ENCODE peak calls at places on chromosome 9, in eight cellular contexts. P is fibroblast of lung; B is effector memory CD4-positive, alpha-beta T cell; Q is neural progenitor cell; C is cardiac fibroblast; A is body of pancreas; M is left ventricle myocardium inferior; D is right atrium auricular region. U is an unnamed sample.

GRCh38 chr9:113593682-113594281 is 130.3 kb downstream of the RGS3 start:
- DNase-seq in P (peak; percentile 98), B (no peak), Q (peak; percentile 98), C (peak; percentile 98), A (peak; percentile 87), M (peak; percentile 95), D (peak; percentile 97), U (peak; percentile 83)

GRCh38 chr9:109499631-109500120 is 1.6 kb upstream of the PTPN3 start:
- DNase-seq in P (peak; percentile 43), B (no peak), Q (peak; percentile 71), C (peak; percentile 34), A (peak; percentile 83), M (peak; percentile 61), D (no peak), U (no peak)

GRCh38 chr9:114316605-114317230 is 6.2 kb upstream of the ORM1 start:
- DNase-seq in P (peak; percentile 33), B (no peak), Q (peak; percentile 68), C (no peak), A (peak; percentile 7), M (no peak), D (no peak), U (no peak)

GRCh38 chr9:82271099-82271498 is 282.5 kb downstream of the SPATA31D1 start:
- DNase-seq in P (peak; percentile 95), B (no peak), Q (no peak), C (peak; percentile 65), A (no peak), M (no peak), D (no peak), U (no peak)

GRCh38 chr9:16704489-16705111 is 165.9 kb downstream of the BNC2 start:
- DNase-seq in P (no peak), B (no peak), Q (peak; percentile 43), C (no peak), A (peak; percentile 20), M (peak; percentile 51), D (peak; percentile 79), U (no peak)

GRCh38 chr9:18543406-18543965 is 69.5 kb downstream of the ADAMTSL1 start:
- DNase-seq in P (peak; percentile 94), B (no peak), Q (no peak), C (peak; percentile 86), A (no peak), M (no peak), D (no peak), U (no peak)

GRCh38 chr9:14813336-14814020 is 90.9 kb upstream of the CER1 start:
- DNase-seq in P (peak; percentile 34), B (no peak), Q (no peak), C (peak; percentile 23), A (no peak), M (no peak), D (no peak), U (no peak)

GRCh38 chr9:12798066-12798770 is 23.4 kb downstream of the LURAP1L start:
- DNase-seq in P (no peak), B (no peak), Q (no peak), C (peak; percentile 45), A (no peak), M (no peak), D (no peak), U (no peak)

GRCh38 chr9:121296213-121297127 is 28.5 kb downstream of the GSN start:
- DNase-seq in P (no peak), B (no peak), Q (no peak), C (no peak), A (no peak), M (no peak), D (no peak), U (no peak)

GRCh38 chr9:120857902-120858301 is 15.2 kb upstream of the PSMD5 start:
- DNase-seq in P (no peak), B (no peak), Q (no peak), C (no peak), A (no peak), M (no peak), D (no peak), U (peak; percentile 56)

GRCh38 chr9:126347911-126348760 is 21.5 kb downstream of the MVB12B start:
- DNase-seq in P (no peak), B (no peak), Q (peak; percentile 84), C (no peak), A (no peak), M (no peak), D (no peak), U (no peak)

GRCh38 chr9:137406085-137406773 is 16.7 kb downstream of the EXD3 start:
- DNase-seq in P (no peak), B (no peak), Q (no peak), C (no peak), A (no peak), M (no peak), D (no peak), U (no peak)

GRCh38 chr9:121640076-121640475 is 11.4 kb upstream of the DAB2IP start:
- DNase-seq in P (peak; percentile 6), B (no peak), Q (peak; percentile 72), C (peak; percentile 14), A (peak; percentile 80), M (peak; percentile 65), D (no peak), U (no peak)

GRCh38 chr9:121636411-121636865 is 15.0 kb upstream of the DAB2IP start:
- DNase-seq in P (peak; percentile 36), B (no peak), Q (no peak), C (peak; percentile 51), A (no peak), M (no peak), D (no peak), U (peak; percentile 77)

GRCh38 chr9:75993434-75993833 is 103.0 kb downstream of the PCSK5 start:
- DNase-seq in P (peak; percentile 76), B (no peak), Q (no peak), C (peak; percentile 75), A (no peak), M (no peak), D (no peak), U (no peak)

GRCh38 chr9:21267806-21268657 is 28.2 kb upstream of the IFNA14 start:
- DNase-seq in P (no peak), B (no peak), Q (no peak), C (no peak), A (no peak), M (no peak), D (no peak), U (no peak)

GRCh38 chr9:38761334-38761733 is 41.4 kb upstream of the FAM240B start:
- DNase-seq in P (no peak), B (no peak), Q (peak; percentile 5), C (no peak), A (no peak), M (no peak), D (no peak), U (no peak)

GRCh38 chr9:137227853-137228514 is 682 bp downstream of the RNF224 start:
- DNase-seq in P (no peak), B (no peak), Q (no peak), C (no peak), A (no peak), M (no peak), D (no peak), U (no peak)

GRCh38 chr9:122370303-122370702 is 521 bp upstream of the PTGS1 start:
- DNase-seq in P (no peak), B (no peak), Q (no peak), C (no peak), A (no peak), M (no peak), D (no peak), U (no peak)

GRCh38 chr9:108245901-108246300 is 609.9 kb downstream of the ACTL7B start:
- DNase-seq in P (no peak), B (no peak), Q (no peak), C (no peak), A (no peak), M (no peak), D (no peak), U (no peak)

DNA sequence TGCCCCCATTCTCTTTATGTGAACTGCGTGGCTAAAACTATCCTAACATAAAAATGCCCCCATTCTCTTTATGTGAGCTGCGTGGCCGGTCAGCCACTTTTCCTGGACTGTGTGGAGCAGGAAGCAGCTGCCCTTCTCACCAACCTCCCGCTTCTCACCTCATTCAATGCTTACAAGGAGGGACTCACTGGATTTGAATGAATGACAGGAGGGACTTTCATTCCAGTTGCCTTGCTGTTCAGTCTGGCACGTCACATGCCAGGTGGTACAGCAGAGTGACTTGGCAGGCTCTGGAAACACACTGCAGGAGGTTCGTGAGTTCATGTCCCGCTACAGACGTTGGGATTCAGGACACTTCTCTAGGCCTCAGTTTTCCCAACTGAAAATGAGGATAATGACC is 60.2 kb upstream of the NFIL3 start:
- DNase-seq in P (peak; percentile 18), B (no peak), Q (no peak), C (no peak), A (no peak), M (no peak), D (no peak), U (no peak)
- H3K4me3 ChIP-seq in P (no peak overlapping the region), B (no peak overlapping the region), Q (no peak overlapping the region), C (no peak overlapping the region), A (no peak overlapping the region), M (peak overlapping the region; percentile 51), D (peak overlapping the region; percentile 29), U (no peak overlapping the region)

DNA sequence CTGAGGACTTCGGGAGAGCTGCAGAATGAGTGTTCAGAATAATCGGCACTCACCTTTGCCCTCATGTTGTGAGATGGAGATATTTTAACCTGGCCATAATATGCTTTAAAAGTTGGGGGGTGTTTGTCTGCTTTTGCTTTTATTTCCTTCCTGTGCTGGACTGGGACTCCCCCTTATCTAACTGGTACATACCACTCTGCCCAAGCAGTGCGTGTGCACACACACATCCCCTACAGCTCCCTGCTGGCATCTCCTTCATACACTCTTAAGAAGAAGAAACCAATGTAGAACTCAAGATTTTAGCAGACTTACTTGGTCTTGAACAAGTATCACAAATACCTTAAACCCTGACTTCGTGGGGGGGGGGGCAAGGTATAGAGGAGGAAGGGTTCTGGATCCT is 146.2 kb upstream of the DMRT1 start:
- DNase-seq in P (no peak), B (no peak), Q (no peak), C (peak; percentile 5), A (no peak), M (no peak), D (no peak), U (no peak)
- H3K4me3 ChIP-seq in P (no peak overlapping the region), B (no peak overlapping the region), Q (no peak overlapping the region), C (no peak overlapping the region), A (no peak overlapping the region), M (peak overlapping the region; percentile 64), D (peak overlapping the region; percentile 43), U (no peak overlapping the region)

DNA sequence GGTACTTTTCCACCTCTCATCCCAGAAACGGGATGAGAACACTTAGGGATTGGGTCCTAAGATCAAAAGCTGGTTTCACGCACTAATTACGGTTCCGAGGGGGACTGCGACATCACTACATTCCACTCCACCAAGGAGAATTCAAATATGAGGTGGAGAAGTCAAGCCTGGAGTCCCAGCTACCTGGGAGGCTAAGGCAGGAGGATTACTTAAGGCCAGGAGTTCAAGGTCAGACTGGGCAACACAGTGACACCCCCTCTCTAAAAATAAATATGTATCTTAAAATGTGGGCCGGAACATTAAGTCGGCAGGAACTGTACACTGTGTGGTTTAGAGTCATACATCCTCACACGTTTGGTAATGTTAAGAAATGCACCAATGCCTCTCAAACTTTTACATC is 1.6 kb downstream of the GOLGA2 start:
- DNase-seq in P (no peak), B (no peak), Q (no peak), C (no peak), A (no peak), M (no peak), D (no peak), U (no peak)
- H3K4me3 ChIP-seq in P (peak overlapping the region; percentile 78), B (no peak overlapping the region), Q (no peak overlapping the region), C (no peak overlapping the region), A (no peak overlapping the region), M (peak overlapping the region; percentile 93), D (peak overlapping the region; percentile 86), U (no peak overlapping the region)

DNA sequence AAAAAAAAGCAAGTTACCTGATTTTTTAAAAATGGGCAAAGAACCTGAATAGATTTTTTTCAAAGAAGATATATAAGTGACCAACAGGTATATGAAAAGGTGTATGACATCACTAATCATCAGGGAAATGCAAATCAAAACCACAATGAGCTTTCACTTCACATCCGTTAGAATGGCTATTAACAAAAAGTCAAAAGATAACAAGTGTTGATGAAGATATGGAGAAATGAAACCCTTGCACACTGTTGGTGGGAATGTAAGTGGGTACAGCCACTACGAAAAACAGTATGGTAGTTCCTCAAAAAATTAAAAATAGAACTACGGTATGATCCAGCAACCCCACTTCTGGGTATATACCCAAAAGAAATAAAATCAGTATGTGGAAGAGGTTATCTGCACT is 134.8 kb downstream of the UGCG start:
- DNase-seq in P (no peak), B (no peak), Q (no peak), C (no peak), A (no peak), M (no peak), D (no peak), U (no peak)
- H3K4me3 ChIP-seq in P (no peak overlapping the region), B (no peak overlapping the region), Q (no peak overlapping the region), C (no peak overlapping the region), A (no peak overlapping the region), M (no peak overlapping the region), D (no peak overlapping the region), U (no peak overlapping the region)

U was measured in lower leg skin.